ENCODE peak calls at places on chromosomes 4 and X, in four cellular contexts. N is gastrocnemius medialis, Q is tibial nerve, W is heart left ventricle. Z is an unnamed sample.

GRCh38 chrX:9682456-9682855 is 83.2 kb downstream of the GPR143 start:
- DNase-seq in N (no peak), Q (no peak), W (no peak), Z (no peak)

GRCh38 chr4:89712141-89712540 is 124.8 kb downstream of the SNCA start:
- DNase-seq in N (no peak), Q (no peak), W (no peak), Z (no peak)

GRCh38 chr4:98092833-98093439 is 50.3 kb downstream of the STPG2 start:
- DNase-seq in N (no peak), Q (no peak), W (no peak), Z (no peak)

GRCh38 chrX:21943460-21944135 is 3.1 kb downstream of the SMS start:
- DNase-seq in N (no peak), Q (no peak), W (no peak), Z (no peak)

GRCh38 chrX:87516716-87517115 is 886 bp upstream of the KLHL4 start:
- DNase-seq in N (no peak), Q (no peak), W (no peak), Z (no peak)

GRCh38 chr4:7303561-7303960 is 111.2 kb downstream of the SORCS2 start:
- DNase-seq in N (no peak), Q (no peak), W (no peak), Z (no peak)

GRCh38 chr4:2714071-2714770 is 41.9 kb downstream of the TNIP2 start:
- DNase-seq in N (no peak), Q (no peak), W (peak), Z (peak)

GRCh38 chr4:174794706-174795105 is 34.3 kb downstream of the GLRA3 start:
- DNase-seq in N (no peak), Q (no peak), W (no peak), Z (no peak)

GRCh38 chr4:126701756-126702155 is 931.0 kb upstream of the INTU start:
- DNase-seq in N (no peak), Q (no peak), W (peak), Z (no peak)

GRCh38 chr4:44162538-44163270 is 285.9 kb downstream of the KCTD8 start:
- DNase-seq in N (no peak), Q (no peak), W (no peak), Z (no peak)

GRCh38 chr4:139655116-139655515 is 10.5 kb upstream of the MGST2 start:
- DNase-seq in N (no peak), Q (no peak), W (peak), Z (peak)

GRCh38 chr4:70133473-70133872 is 20.6 kb upstream of the PRR27 start:
- DNase-seq in N (no peak), Q (no peak), W (no peak), Z (no peak)

GRCh38 chrX:73214366-73215094 is at the start of gene NAP1L2:
- DNase-seq in N (no peak), Q (no peak), W (peak), Z (no peak)

GRCh38 chr4:54067163-54067562 is 2.8 kb upstream of the CHIC2 start:
- DNase-seq in N (no peak), Q (no peak), W (peak), Z (no peak)

GRCh38 chrX:47178337-47178736 is 15.3 kb upstream of the UBA1 start:
- DNase-seq in N (no peak), Q (no peak), W (no peak), Z (no peak)

GRCh38 chrX:1885116-1885515 is 270.3 kb downstream of the ASMT start:
- DNase-seq in N (no peak), Q (no peak), W (no peak), Z (no peak)

GRCh38 chr4:100306018-100306417 is 115.8 kb upstream of the DDIT4L start:
- DNase-seq in N (no peak), Q (no peak), W (no peak), Z (no peak)

GRCh38 chr4:13240066-13240465 is 244.1 kb downstream of the RAB28 start:
- DNase-seq in N (no peak), Q (no peak), W (no peak), Z (no peak)

GRCh38 chr4:80231180-80231579 is 33.9 kb downstream of the PRDM8 start:
- DNase-seq in N (no peak), Q (no peak), W (no peak), Z (no peak)

GRCh38 chr4:145557720-145558119 is 61.5 kb upstream of the MMAA start:
- DNase-seq in N (no peak), Q (no peak), W (peak), Z (no peak)

GRCh38 chr4:56086073-56086521 is 137.4 kb downstream of the CEP135 start:
- DNase-seq in N (no peak), Q (no peak), W (no peak), Z (no peak)

GRCh38 chr4:20544645-20545044 is 155.6 kb upstream of the PACRGL start:
- DNase-seq in N (no peak), Q (no peak), W (no peak), Z (no peak)

GRCh38 chr4:95409127-95409526 is 139.6 kb downstream of the UNC5C start:
- DNase-seq in N (no peak), Q (no peak), W (no peak), Z (no peak)

GRCh38 chrX:136910565-136911040 is 30.1 kb upstream of the RBMX start:
- DNase-seq in N (no peak), Q (no peak), W (no peak), Z (no peak)

GRCh38 chrX:115563633-115564182 is 2.7 kb downstream of the PLS3 start:
- DNase-seq in N (no peak), Q (no peak), W (no peak), Z (no peak)

GRCh38 chr4:99633772-99634171 is 23.9 kb downstream of the C4orf54 start:
- DNase-seq in N (peak), Q (no peak), W (no peak), Z (no peak)

GRCh38 chrX:108347800-108348199 is 90.4 kb downstream of the COL4A6 start:
- DNase-seq in N (no peak), Q (no peak), W (no peak), Z (no peak)

GRCh38 chr4:119517361-119518229 is 111.0 kb downstream of the PDE5A start:
- DNase-seq in N (no peak), Q (no peak), W (no peak), Z (no peak)

GRCh38 chr4:148632476-148632875 is 190.3 kb upstream of the NR3C2 start:
- DNase-seq in N (no peak), Q (no peak), W (no peak), Z (no peak)
- TF ChIP-seq POLR2A in N (no peak), Q (no peak), W (no peak), Z (no peak)

GRCh38 chrX:39016551-39016950 is 215.3 kb downstream of the MID1IP1 start:
- DNase-seq in N (no peak), Q (no peak), W (no peak), Z (no peak)
- TF ChIP-seq POLR2A in N (no peak), Q (no peak), W (no peak), Z (no peak)

GRCh38 chr4:4248036-4248884 is at the start of gene TMEM128:
- DNase-seq in N (peak), Q (peak), W (peak), Z (peak)
- TF ChIP-seq POLR2A in N (peak), Q (peak), W (no peak), Z (peak)

DNA sequence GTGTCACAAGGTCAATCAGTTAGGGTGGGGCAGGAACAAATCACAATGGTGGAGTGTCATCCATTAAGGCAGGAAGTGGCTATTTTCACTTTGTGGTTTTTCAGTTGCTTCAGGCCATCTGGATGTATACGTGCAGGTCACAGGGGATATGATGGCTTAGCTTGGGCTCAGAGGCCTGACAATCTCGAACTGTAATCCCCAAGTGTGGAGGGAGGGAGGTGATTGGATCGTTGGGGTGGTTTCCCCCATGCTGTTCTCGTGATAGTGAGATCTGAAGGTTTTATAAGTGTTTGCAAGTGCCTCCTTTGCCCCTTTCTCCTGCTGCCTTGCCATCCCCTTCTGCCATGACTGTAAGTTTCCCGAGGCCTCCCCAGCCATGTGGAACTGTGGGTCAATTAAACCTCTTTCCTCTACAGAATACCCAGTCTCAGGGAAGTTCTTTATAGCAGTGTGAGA is 36.7 kb upstream of the STS start:
- DNase-seq in N (no peak), Q (no peak), W (no peak), Z (no peak)
- TF ChIP-seq POLR2A in N (no peak), Q (no peak), W (no peak), Z (no peak)

GRCh38 chrX:318068-318738 is 393 bp downstream of the GTPBP6 start:
- DNase-seq in N (peak), Q (peak), W (peak), Z (peak)
- TF ChIP-seq POLR2A in N (peak), Q (peak), W (no peak), Z (peak)

GRCh38 chrX:12961191-12961718 is 13.7 kb upstream of the TMSB4X start:
- DNase-seq in N (no peak), Q (no peak), W (no peak), Z (no peak)

GRCh38 chrX:12966151-12966550 is 8.8 kb upstream of the TMSB4X start:
- DNase-seq in N (no peak), Q (no peak), W (no peak), Z (no peak)

GRCh38 chrX:12967711-12968465 is 7.0 kb upstream of the TMSB4X start:
- DNase-seq in N (no peak), Q (no peak), W (no peak), Z (no peak)

GRCh38 chrX:12962041-12962504 is 12.8 kb upstream of the TMSB4X start:
- DNase-seq in N (no peak), Q (no peak), W (no peak), Z (no peak)

GRCh38 chrX:12965390-12965940 is 9.4 kb upstream of the TMSB4X start:
- DNase-seq in N (no peak), Q (no peak), W (no peak), Z (no peak)
- TF ChIP-seq POLR2A in N (no peak), Q (no peak), W (no peak), Z (no peak)

GRCh38 chr4:124505211-124505610 is 207.3 kb downstream of the ANKRD50 start:
- DNase-seq in N (no peak), Q (no peak), W (no peak), Z (no peak)

GRCh38 chr4:124514588-124514987 is 197.9 kb downstream of the ANKRD50 start:
- DNase-seq in N (no peak), Q (no peak), W (no peak), Z (no peak)

GRCh38 chr4:124509151-124509550 is 203.4 kb downstream of the ANKRD50 start:
- DNase-seq in N (no peak), Q (no peak), W (no peak), Z (no peak)
- TF ChIP-seq POLR2A in N (no peak), Q (no peak), W (no peak), Z (no peak)

GRCh38 chr4:173252024-173252935 is 81.9 kb downstream of the HMGB2 start:
- DNase-seq in N (peak), Q (peak), W (peak), Z (peak)
- TF ChIP-seq POLR2A in N (no peak), Q (no peak), W (no peak), Z (no peak)

DNA sequence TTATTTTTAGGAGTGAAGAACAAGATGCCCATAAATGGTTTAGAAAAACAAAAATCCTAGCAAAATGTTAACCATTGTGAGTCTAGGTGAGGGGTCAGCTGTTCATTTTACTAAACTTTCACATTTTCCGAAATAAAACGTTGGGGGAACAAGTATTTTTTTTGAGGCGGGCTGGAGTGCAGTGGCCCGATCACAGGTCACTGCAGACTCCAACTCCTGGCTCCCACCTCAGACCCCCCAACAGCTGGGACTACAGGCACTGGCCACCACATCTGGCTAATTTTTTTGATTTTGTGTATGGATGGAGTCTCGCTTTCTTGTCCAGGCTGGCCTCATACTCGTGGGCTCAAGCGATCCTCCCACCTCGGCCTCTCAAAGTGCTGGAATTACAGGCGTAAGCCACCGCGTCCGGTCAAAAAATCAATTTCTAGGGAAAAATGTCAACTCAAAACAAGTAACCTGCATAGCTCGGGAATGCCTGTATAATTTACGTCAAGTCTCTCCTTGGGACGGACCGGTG is 741 bp upstream of the TAF1 start:
- DNase-seq in N (no peak), Q (no peak), W (no peak), Z (no peak)
- TF ChIP-seq POLR2A in N (no peak), Q (peak), W (no peak), Z (peak)